ENCODE peak calls at places on chromosomes 7 and 10, in nine cellular contexts. Z, Y, K, A, I, N, T, B and C are unnamed samples.

GRCh38 chr10:13788701-13789447 is 202.1 kb downstream of the PRPF18 start:
- DNase-seq in Z (peak; percentile 74), Y (no peak), K (no peak), A (no peak), I (no peak), N (peak; percentile 63), T (peak; percentile 57), B (peak; percentile 79), C (no peak)

GRCh38 chr10:67612156-67612555 is 83.8 kb downstream of the CTNNA3 start:
- DNase-seq in Z (no peak), Y (no peak), K (no peak), A (no peak), I (no peak), N (no peak), T (no peak), B (no peak), C (no peak)

GRCh38 chr10:57096044-57096443 is 735.0 kb upstream of the ZWINT start:
- DNase-seq in Z (no peak), Y (no peak), K (no peak), A (no peak), I (no peak), N (no peak), T (no peak), B (no peak), C (no peak)

GRCh38 chr10:114389429-114389828 is 14.9 kb downstream of the AFAP1L2 start:
- DNase-seq in Z (peak; percentile 54), Y (no peak), K (no peak), A (no peak), I (peak; percentile 51), N (peak; percentile 71), T (peak; percentile 83), B (peak; percentile 44), C (no peak)

GRCh38 chr10:124522903-124523260 is 61.3 kb downstream of the LHPP start:
- DNase-seq in Z (no peak), Y (no peak), K (no peak), A (peak; percentile 68), I (no peak), N (peak; percentile 27), T (no peak), B (no peak), C (no peak)

GRCh38 chr7:108452707-108453106 is 3.5 kb downstream of the NRCAM start:
- DNase-seq in Z (peak; percentile 63), Y (peak; percentile 31), K (no peak), A (no peak), I (no peak), N (peak; percentile 45), T (peak; percentile 32), B (no peak), C (no peak)

GRCh38 chr7:50714851-50715250 is 67.8 kb downstream of the GRB10 start:
- DNase-seq in Z (peak; percentile 34), Y (no peak), K (no peak), A (no peak), I (no peak), N (no peak), T (no peak), B (no peak), C (no peak)

GRCh38 chr7:2862831-2863361 is 18.8 kb upstream of the GNA12 start:
- DNase-seq in Z (peak; percentile 82), Y (no peak), K (no peak), A (no peak), I (peak; percentile 40), N (peak; percentile 45), T (peak; percentile 75), B (no peak), C (no peak)

GRCh38 chr7:30074422-30075030 is 46.3 kb downstream of the PLEKHA8 start:
- DNase-seq in Z (peak; percentile 70), Y (no peak), K (no peak), A (no peak), I (no peak), N (peak; percentile 55), T (peak; percentile 52), B (no peak), C (no peak)

GRCh38 chr10:73576178-73576889 is 14.8 kb downstream of the USP54 start:
- DNase-seq in Z (peak; percentile 94), Y (no peak), K (no peak), A (no peak), I (peak; percentile 73), N (peak; percentile 96), T (peak; percentile 93), B (peak; percentile 64), C (no peak)

GRCh38 chr10:53209941-53210611 is 437.5 kb upstream of the MBL2 start:
- DNase-seq in Z (peak; percentile 24), Y (no peak), K (no peak), A (no peak), I (no peak), N (peak; percentile 42), T (peak; percentile 19), B (no peak), C (no peak)

GRCh38 chr7:119065966-119066365 is 841.5 kb downstream of the ANKRD7 start:
- DNase-seq in Z (no peak), Y (no peak), K (no peak), A (no peak), I (no peak), N (no peak), T (no peak), B (no peak), C (no peak)

GRCh38 chr7:151754688-151755130 is 122.2 kb downstream of the PRKAG2 start:
- DNase-seq in Z (no peak), Y (no peak), K (no peak), A (no peak), I (no peak), N (no peak), T (no peak), B (no peak), C (no peak)

DNA sequence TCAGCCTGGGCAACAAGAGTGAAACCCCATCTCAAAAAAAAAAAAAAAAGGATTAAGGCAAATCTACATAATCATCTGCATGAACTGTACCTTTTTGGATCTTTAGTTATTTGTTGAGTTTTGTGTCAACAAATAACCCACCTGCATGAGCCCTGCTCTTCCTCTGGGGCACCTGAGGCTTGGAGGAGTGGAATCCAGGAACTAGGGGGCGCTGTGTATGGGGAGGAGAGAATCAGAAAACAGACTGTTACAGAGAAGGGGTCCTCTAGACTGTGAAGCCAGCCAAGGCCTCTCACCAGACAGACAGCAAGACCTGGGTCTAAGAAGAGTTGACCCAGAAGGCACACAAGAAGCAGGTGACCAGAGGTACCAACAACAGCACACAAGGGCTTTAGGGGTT is 682.8 kb upstream of the NRP1 start:
- DNase-seq in Z (no peak), Y (no peak), K (no peak), A (no peak), I (no peak), N (no peak), T (no peak), B (no peak), C (no peak)
- TF ChIP-seq CTCF in Z (no peak), Y (peak; percentile 31), K (no peak), A (no peak), I (no peak), N (no peak), T (no peak), B (no peak), C (peak; percentile 19)

DNA sequence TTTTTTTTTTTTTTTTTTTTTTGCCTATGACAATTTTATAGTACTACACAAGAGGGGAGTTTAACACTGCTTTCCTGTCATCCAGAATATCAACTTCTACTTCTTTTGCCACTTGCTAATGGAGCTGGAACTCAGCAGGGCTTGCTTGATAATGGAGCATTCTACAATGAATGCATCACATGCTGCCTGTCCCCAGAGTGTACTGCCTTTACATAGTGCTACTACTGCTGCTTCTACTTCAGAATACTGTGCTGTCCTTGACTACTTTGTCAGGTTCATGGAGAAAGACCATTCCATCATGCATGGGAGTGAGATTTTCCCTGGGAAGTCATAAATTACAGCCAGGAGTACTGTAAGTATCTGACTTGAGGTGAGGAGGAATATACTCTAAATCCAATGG is 338.6 kb upstream of the SEMA3A start:
- DNase-seq in Z (no peak), Y (no peak), K (no peak), A (no peak), I (no peak), N (no peak), T (no peak), B (no peak), C (no peak)
- TF ChIP-seq CTCF in Z (no peak), Y (no peak), K (no peak), A (no peak), I (no peak), N (no peak), T (no peak), B (no peak), C (no peak)

DNA sequence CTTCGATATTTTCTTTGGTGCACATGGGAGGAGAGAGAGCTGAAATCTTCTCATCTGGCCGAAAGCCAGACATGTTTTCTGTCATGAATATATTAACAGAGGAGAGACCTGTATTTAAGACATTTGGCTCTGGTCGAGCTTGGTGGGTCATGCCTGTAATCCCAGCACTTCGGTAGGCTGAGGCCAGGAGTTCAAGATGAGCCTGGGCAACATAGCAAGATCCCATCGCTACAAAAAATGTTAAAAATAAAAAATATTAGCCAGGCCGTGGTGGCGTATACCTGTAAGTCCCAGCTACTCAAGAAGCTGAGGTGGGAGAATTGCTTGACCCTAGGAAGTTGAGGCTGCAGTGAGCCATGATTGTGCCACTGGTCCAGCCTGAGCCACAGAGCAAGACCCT is 21.9 kb upstream of the GATA3 start:
- DNase-seq in Z (no peak), Y (no peak), K (no peak), A (no peak), I (no peak), N (no peak), T (no peak), B (no peak), C (no peak)
- TF ChIP-seq CTCF in Z (no peak), Y (no peak), K (no peak), A (no peak), I (no peak), N (no peak), T (no peak), B (no peak), C (no peak)

GRCh38 chr10:98295907-98296306 is 27.9 kb upstream of the LOXL4 start:
- DNase-seq in Z (no peak), Y (no peak), K (peak; percentile 30), A (no peak), I (no peak), N (peak; percentile 31), T (peak; percentile 35), B (no peak), C (no peak)

GRCh38 chr10:98294270-98294627 is 26.3 kb upstream of the LOXL4 start:
- DNase-seq in Z (no peak), Y (no peak), K (no peak), A (no peak), I (no peak), N (no peak), T (no peak), B (no peak), C (no peak)

GRCh38 chr10:98293550-98294269 is 25.7 kb upstream of the LOXL4 start:
- DNase-seq in Z (no peak), Y (no peak), K (no peak), A (no peak), I (no peak), N (peak; percentile 16), T (peak; percentile 43), B (no peak), C (no peak)

GRCh38 chr10:98295401-98295811 is 27.4 kb upstream of the LOXL4 start:
- DNase-seq in Z (no peak), Y (no peak), K (no peak), A (no peak), I (no peak), N (no peak), T (no peak), B (no peak), C (no peak)

DNA sequence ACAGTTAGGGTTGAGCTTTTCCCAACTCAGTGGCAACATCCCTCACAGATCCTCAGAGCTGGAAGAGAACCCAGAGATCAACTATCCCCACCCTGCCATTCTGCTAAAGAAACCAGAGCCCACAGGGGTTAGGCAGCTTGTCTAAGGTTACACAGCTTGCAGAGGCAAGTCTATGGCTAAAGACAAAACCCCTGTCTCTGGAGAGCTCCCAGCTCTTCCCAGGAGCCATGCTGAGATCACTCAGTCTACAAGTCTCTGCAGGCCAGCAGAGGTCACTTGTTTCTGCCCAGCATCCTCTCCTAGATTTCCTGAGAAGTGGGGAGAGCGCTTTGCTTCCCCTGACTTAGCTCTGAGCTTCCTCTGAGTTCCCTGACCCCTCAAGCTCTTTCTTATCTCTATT is 28.5 kb upstream of the LOXL4 start:
- DNase-seq in Z (no peak), Y (no peak), K (no peak), A (no peak), I (no peak), N (peak; percentile 12), T (peak; percentile 43), B (no peak), C (no peak)
- TF ChIP-seq CTCF in Z (no peak), Y (no peak), K (no peak), A (no peak), I (no peak), N (no peak), T (no peak), B (no peak), C (no peak)